ENCODE peak calls at places on chromosomes 11 and 22, in eight cellular contexts. X, D, P, J, T, U, M and K are unnamed samples.

GRCh38 chr22:50209893-50210292 is 9.1 kb downstream of the SELENOO start:
- DNase-seq in M (no peak), U (peak), P (peak), X (peak), J (peak), T (peak), D (no peak), K (peak)

GRCh38 chr11:75376175-75376574 is 23.1 kb upstream of the RPS3 start:
- DNase-seq in P (no peak), M (no peak), J (no peak), T (no peak), X (no peak), D (peak), U (no peak), K (no peak)

GRCh38 chr11:128473631-128474030 is 113.7 kb downstream of the ETS1 start:
- DNase-seq in X (no peak), J (no peak), M (no peak), D (no peak), U (no peak), T (no peak), P (no peak), K (peak)

GRCh38 chr11:20873054-20873453 is 203.7 kb downstream of the NELL1 start:
- DNase-seq in U (no peak), M (peak), P (no peak), T (no peak), D (peak), X (peak), J (peak), K (no peak)

GRCh38 chr11:123409886-123410549 is 20.1 kb upstream of the GRAMD1B start:
- DNase-seq in J (no peak), M (no peak), P (no peak), T (no peak), U (no peak), D (no peak), X (no peak), K (no peak)

GRCh38 chr11:93741882-93742226 is 382 bp downstream of the C11orf54 start:
- DNase-seq in U (peak), T (no peak), M (no peak), P (no peak), J (peak), D (no peak), X (peak), K (peak)

GRCh38 chr11:18785416-18785815 is 6.2 kb downstream of the PTPN5 start:
- DNase-seq in J (no peak), P (no peak), T (no peak), D (no peak), M (no peak), X (no peak), U (no peak), K (peak)

GRCh38 chr11:65891180-65892136 is 985 bp downstream of the CCDC85B start:
- DNase-seq in T (no peak), X (peak), P (no peak), J (no peak), U (no peak), D (peak), M (no peak), K (peak)

GRCh38 chr11:101586965-101587364 is 3.2 kb upstream of the TRPC6 start:
- DNase-seq in T (no peak), D (no peak), X (no peak), P (no peak), M (no peak), U (no peak), J (no peak), K (no peak)

GRCh38 chr11:44564653-44565007 is 833 bp upstream of the CD82 start:
- DNase-seq in T (peak), D (peak), P (peak), M (no peak), U (peak), X (peak), J (no peak), K (peak)

GRCh38 chr11:60925685-60926267 is 1.5 kb downstream of the TMEM132A start:
- DNase-seq in M (no peak), T (no peak), P (peak), D (no peak), U (peak), X (peak), J (no peak), K (no peak)

GRCh38 chr11:9206496-9206895 is 58.7 kb downstream of the DENND5A start:
- DNase-seq in D (no peak), X (peak), P (peak), J (no peak), T (no peak), M (no peak), U (peak), K (peak)

GRCh38 chr22:48198489-48199459 is 1436.3 kb downstream of the TBC1D22A start:
- DNase-seq in X (no peak), J (peak), T (no peak), D (peak), U (no peak), P (no peak), M (no peak), K (no peak)

GRCh38 chr11:125425601-125426000 is 70.5 kb downstream of the FEZ1 start:
- DNase-seq in X (no peak), P (no peak), U (no peak), M (no peak), D (no peak), T (no peak), J (no peak), K (peak)

GRCh38 chr11:128518493-128519207 is 68.7 kb downstream of the ETS1 start:
- DNase-seq in D (no peak), U (no peak), X (peak), J (no peak), T (no peak), M (no peak), P (no peak), K (no peak)

GRCh38 chr11:60059052-60059451 is 2.6 kb downstream of the MS4A3 start:
- DNase-seq in D (no peak), U (no peak), M (no peak), X (no peak), T (no peak), J (no peak), P (no peak), K (no peak)

GRCh38 chr11:44598831-44599230 is 33.4 kb downstream of the CD82 start:
- DNase-seq in U (no peak), T (no peak), J (no peak), P (no peak), X (no peak), M (no peak), D (no peak), K (no peak)

GRCh38 chr11:74321487-74322188 is 10.2 kb upstream of the P4HA3 start:
- DNase-seq in X (peak), T (no peak), U (peak), M (no peak), P (no peak), D (no peak), J (peak), K (peak)

GRCh38 chr11:33160147-33160546 is 1.1 kb downstream of the CSTF3 start:
- DNase-seq in M (no peak), J (peak), D (no peak), U (no peak), X (peak), P (peak), T (no peak), K (peak)

GRCh38 chr11:2530855-2531200 is 86.0 kb downstream of the KCNQ1 start:
- DNase-seq in T (no peak), U (no peak), M (no peak), P (no peak), D (no peak), J (no peak), X (no peak), K (no peak)

GRCh38 chr11:79486239-79486984 is 45.6 kb upstream of the TENM4 start:
- DNase-seq in D (no peak), U (no peak), T (no peak), J (no peak), P (no peak), M (no peak), X (no peak), K (no peak)

GRCh38 chr11:47616726-47617416 is 22.7 kb upstream of the C1QTNF4 start:
- DNase-seq in D (peak), M (no peak), T (no peak), P (peak), X (peak), J (peak), U (peak), K (peak)

GRCh38 chr11:75203641-75204011 is 36.9 kb upstream of the TPBGL start:
- DNase-seq in U (no peak), M (no peak), J (no peak), P (no peak), X (no peak), T (no peak), D (no peak), K (no peak)

GRCh38 chr11:2817431-2817830 is 68.1 kb downstream of the CDKN1C start:
- DNase-seq in P (no peak), X (no peak), D (no peak), M (no peak), T (no peak), U (no peak), J (no peak), K (no peak)

GRCh38 chr22:28375761-28376534 is 303.7 kb downstream of the TTC28 start:
- DNase-seq in U (no peak), T (no peak), D (no peak), X (no peak), P (no peak), M (no peak), J (no peak), K (peak)

GRCh38 chr11:74570266-74571061 is 21.9 kb upstream of the POLD3 start:
- DNase-seq in P (peak), D (peak), J (peak), U (peak), M (no peak), T (no peak), X (peak), K (peak)

GRCh38 chr11:82873919-82874333 is 26.3 kb downstream of the PRCP start:
- DNase-seq in X (no peak), P (no peak), U (no peak), J (no peak), D (no peak), T (no peak), M (no peak), K (no peak)